ENCODE peak calls at places on chromosomes 12 and 14, in seven cellular contexts. G is mesendoderm, M is right lobe of liver, X is fibroblast of pulmonary artery, K is activated T-cell treated with anti-CD3 and anti-CD28 coated beads for 1 hour, D is bronchial epithelial cell, Q is uterus. F is an unnamed sample.
A peak's percentile ranks its signal among the peaks of the same experiment; 100 is the strongest.

GRCh38 chr12:5257763-5258475 is 174.0 kb upstream of the NTF3 start:
- DNase-seq in G (no peak), M (no peak), X (no peak), K (no peak), D (no peak), Q (no peak), F (no peak)

GRCh38 chr12:49963976-49964815 is 2.5 kb downstream of the AQP5 start:
- DNase-seq in G (no peak), M (peak; percentile 44), X (no peak), K (no peak), D (no peak), Q (no peak), F (no peak)

GRCh38 chr14:61218765-61219164 is 62.4 kb downstream of the TMEM30B start:
- DNase-seq in G (no peak), M (no peak), X (no peak), K (no peak), D (no peak), Q (no peak), F (no peak)

GRCh38 chr12:29544428-29545101 is 47.1 kb upstream of the OVCH1 start:
- DNase-seq in G (no peak), M (no peak), X (no peak), K (no peak), D (no peak), Q (no peak), F (no peak)

GRCh38 chr12:58889557-58889956 is 30.7 kb downstream of the LRIG3 start:
- DNase-seq in G (no peak), M (no peak), X (no peak), K (no peak), D (no peak), Q (no peak), F (no peak)

GRCh38 chr14:104442107-104442551 is 137.4 kb upstream of the C14orf180 start:
- DNase-seq in G (no peak), M (peak; percentile 37), X (no peak), K (no peak), D (no peak), Q (no peak), F (peak; percentile 41)

GRCh38 chr12:113320401-113320800 is 14.5 kb downstream of the SLC8B1 start:
- DNase-seq in G (no peak), M (no peak), X (no peak), K (no peak), D (no peak), Q (no peak), F (no peak)

GRCh38 chr12:2054091-2055018 is 1.6 kb downstream of the CACNA1C start:
- DNase-seq in G (no peak), M (no peak), X (no peak), K (no peak), D (no peak), Q (no peak), F (no peak)

GRCh38 chr12:75257510-75257909 is 47.9 kb upstream of the KCNC2 start:
- DNase-seq in G (no peak), M (no peak), X (no peak), K (no peak), D (no peak), Q (no peak), F (no peak)

GRCh38 chr12:52495385-52495784 is 2.3 kb upstream of the KRT6A start:
- DNase-seq in G (peak; percentile 91), M (no peak), X (peak; percentile 50), K (no peak), D (peak; percentile 77), Q (no peak), F (no peak)

F was measured in left lobe of liver.